ENCODE peak calls at places on chromosomes 3 and 15, in seven cellular contexts. E is GM23338; F is CD8-positive, alpha-beta memory T cell; Z is fibroblast of lung; U is PC-9; A is transverse colon; N is uterus. W is an unnamed sample.

GRCh38 chr3:196694202-196694638 is 17.8 kb downstream of the CEP19 start:
- DNase-seq in E (no peak), F (peak), U (peak), Z (peak), N (no peak), A (no peak), W (no peak)

GRCh38 chr3:136149569-136150136 is 46.5 kb downstream of the MSL2 start:
- DNase-seq in U (no peak), F (no peak), A (no peak), Z (peak), E (no peak), N (no peak), W (no peak)

GRCh38 chr15:68683551-68683950 is 104.8 kb downstream of the CORO2B start:
- DNase-seq in U (no peak), A (no peak), F (no peak), E (no peak), N (peak), Z (no peak), W (no peak)

GRCh38 chr3:60160105-60160791 is 1091.0 kb downstream of the FHIT start:
- DNase-seq in E (no peak), A (no peak), U (no peak), Z (peak), N (no peak), F (no peak), W (no peak)

GRCh38 chr15:41291065-41291631 is 41.2 kb downstream of the OIP5 start:
- DNase-seq in Z (no peak), U (no peak), N (no peak), A (peak), E (no peak), F (no peak), W (no peak)

GRCh38 chr15:75904241-75904631 is 558 bp downstream of the FBXO22 start:
- DNase-seq in N (peak), F (no peak), U (no peak), A (peak), Z (peak), E (peak), W (no peak)

GRCh38 chr15:53068671-53069070 is 278.5 kb upstream of the ONECUT1 start:
- DNase-seq in N (no peak), E (no peak), A (no peak), U (no peak), Z (no peak), F (no peak), W (no peak)

GRCh38 chr3:40690696-40691597 is 166.2 kb downstream of the ZNF621 start:
- DNase-seq in F (no peak), Z (no peak), N (peak), E (no peak), U (no peak), A (peak), W (no peak)

GRCh38 chr3:32457971-32458471 is 44.6 kb downstream of the CMTM6 start:
- DNase-seq in N (no peak), U (no peak), A (no peak), Z (no peak), E (no peak), F (peak), W (no peak)

GRCh38 chr3:25378912-25379311 is 49.2 kb upstream of the RARB start:
- DNase-seq in N (no peak), A (no peak), Z (no peak), F (no peak), E (no peak), U (no peak), W (no peak)

GRCh38 chr3:115851571-115851970 is 228.3 kb downstream of the GAP43 start:
- DNase-seq in A (no peak), E (no peak), N (no peak), F (no peak), U (no peak), Z (no peak), W (no peak)

GRCh38 chr15:101307048-101307896 is 12.2 kb upstream of the SNRPA1 start:
- DNase-seq in F (no peak), N (no peak), Z (no peak), A (peak), U (no peak), E (no peak), W (no peak)

GRCh38 chr15:58182460-58183163 is 44.4 kb downstream of the AQP9 start:
- DNase-seq in F (no peak), U (peak), Z (peak), N (no peak), A (peak), E (peak), W (no peak)

GRCh38 chr3:38827791-38828190 is 11.8 kb upstream of the SCN10A start:
- DNase-seq in N (no peak), F (no peak), E (no peak), U (no peak), A (no peak), Z (no peak), W (no peak)

GRCh38 chr3:151011427-151011826 is 38.9 kb upstream of the CLRN1 start:
- DNase-seq in A (no peak), N (no peak), E (no peak), Z (peak), U (no peak), F (no peak), W (peak)

GRCh38 chr3:182182531-182182968 is 470.8 kb downstream of the SOX2 start:
- DNase-seq in E (no peak), A (no peak), N (no peak), F (no peak), U (peak), Z (no peak), W (peak)

GRCh38 chr3:148173836-148174235 is 523.9 kb upstream of the AGTR1 start:
- DNase-seq in E (no peak), N (no peak), F (no peak), U (no peak), A (no peak), Z (peak), W (no peak)

GRCh38 chr3:151135548-151136337 is 50.3 kb downstream of the MED12L start:
- DNase-seq in N (no peak), F (peak), A (no peak), E (no peak), U (peak), Z (no peak), W (no peak)

GRCh38 chr3:192514081-192514753 is 213.1 kb downstream of the FGF12 start:
- DNase-seq in U (peak), A (no peak), N (no peak), E (peak), F (no peak), Z (peak), W (no peak)

GRCh38 chr3:17077614-17078013 is 192.9 kb downstream of the PLCL2 start:
- DNase-seq in U (no peak), N (no peak), E (no peak), Z (no peak), F (no peak), A (no peak), W (no peak)

GRCh38 chr15:63219196-63219719 is 29.9 kb downstream of the RAB8B start:
- DNase-seq in E (no peak), Z (peak), F (no peak), A (no peak), N (no peak), U (no peak), W (no peak)

GRCh38 chr15:63226155-63226883 is 36.9 kb downstream of the RAB8B start:
- DNase-seq in F (no peak), E (no peak), N (no peak), A (no peak), U (no peak), Z (no peak), W (no peak)

GRCh38 chr15:63223463-63223862 is 34.1 kb downstream of the RAB8B start:
- DNase-seq in N (no peak), F (no peak), U (no peak), E (no peak), A (no peak), Z (no peak), W (no peak)

GRCh38 chr15:63218114-63218808 is 28.9 kb downstream of the RAB8B start:
- DNase-seq in Z (peak), A (no peak), E (no peak), N (no peak), U (peak), F (no peak), W (peak)

GRCh38 chr15:63221346-63221745 is 31.9 kb downstream of the RAB8B start:
- DNase-seq in Z (peak), F (no peak), N (peak), E (no peak), U (no peak), A (no peak), W (no peak)
- H3K27ac ChIP-seq in Z (peak), F (no peak), N (no peak), E (no peak), U (peak), A (no peak), W (no peak)

DNA sequence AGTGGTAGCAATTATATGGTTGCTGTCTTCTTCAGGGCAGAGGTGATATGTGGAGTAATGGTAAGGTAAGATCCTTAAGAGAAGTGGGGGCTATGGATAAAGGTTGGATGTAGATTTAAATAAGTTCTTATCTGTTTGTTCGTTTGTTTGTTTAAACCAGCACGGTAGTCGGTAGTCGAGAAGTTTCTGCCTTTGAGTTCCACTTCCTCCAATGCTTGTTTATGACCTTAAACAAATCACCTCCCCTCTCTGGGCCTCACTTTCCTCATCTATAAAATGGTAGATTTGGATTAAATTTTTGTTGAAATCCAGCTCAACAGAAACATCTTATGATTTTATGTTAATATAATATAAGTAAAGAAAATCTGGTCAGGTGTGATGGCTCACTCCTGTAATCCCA is 11.8 kb downstream of the DAPK2 start:
- DNase-seq in U (no peak), F (no peak), N (no peak), E (no peak), A (no peak), Z (no peak), W (no peak)
- H3K27ac ChIP-seq in U (no peak), F (no peak), N (no peak), E (no peak), A (no peak), Z (no peak), W (no peak)

GRCh38 chr15:78047631-78048409 is 29.7 kb downstream of the TBC1D2B start:
- DNase-seq in U (no peak), E (no peak), A (peak), F (no peak), N (peak), Z (peak), W (no peak)
- H3K27ac ChIP-seq in U (no peak), E (no peak), A (peak), F (peak), N (peak), Z (peak), W (peak)

GRCh38 chr3:49296781-49297420 is 19.9 kb upstream of the C3orf62 start:
- DNase-seq in A (peak), F (no peak), E (no peak), U (no peak), Z (peak), N (peak), W (no peak)
- H3K27ac ChIP-seq in A (peak), F (no peak), E (peak), U (no peak), Z (peak), N (peak), W (peak)

DNA sequence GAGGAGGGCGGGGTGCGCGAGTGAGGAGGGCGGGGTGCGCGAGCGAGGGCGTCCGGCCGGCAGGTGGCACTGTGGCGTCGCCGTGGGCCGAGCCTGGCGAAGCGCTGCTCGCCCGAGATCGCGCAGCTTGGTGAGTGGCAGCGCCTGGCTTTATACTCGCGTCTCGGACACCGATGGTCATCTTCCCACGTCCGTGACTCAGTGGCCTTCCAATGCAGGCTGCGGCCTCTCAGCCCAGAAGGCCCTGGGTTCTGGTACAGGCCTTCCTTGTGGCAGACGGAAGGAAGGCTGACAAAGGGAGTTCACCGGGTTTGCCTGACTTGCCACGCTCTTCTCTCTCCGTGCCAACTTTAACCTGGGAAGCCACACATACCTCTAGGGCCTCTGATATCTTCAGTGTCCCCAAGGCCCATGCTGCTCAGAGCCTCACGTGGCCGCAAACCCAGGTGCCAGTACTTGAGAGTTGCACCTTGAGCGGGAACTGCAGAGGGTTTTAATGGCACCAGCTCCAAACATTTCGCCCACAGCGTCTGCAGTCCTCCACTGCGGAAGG is 195.3 kb upstream of the LYSMD4 start:
- DNase-seq in A (peak), N (peak), U (peak), E (peak), F (peak), Z (peak), W (no peak)
- H3K27ac ChIP-seq in A (peak), N (peak), U (peak), E (no peak), F (peak), Z (no peak), W (peak)

DNA sequence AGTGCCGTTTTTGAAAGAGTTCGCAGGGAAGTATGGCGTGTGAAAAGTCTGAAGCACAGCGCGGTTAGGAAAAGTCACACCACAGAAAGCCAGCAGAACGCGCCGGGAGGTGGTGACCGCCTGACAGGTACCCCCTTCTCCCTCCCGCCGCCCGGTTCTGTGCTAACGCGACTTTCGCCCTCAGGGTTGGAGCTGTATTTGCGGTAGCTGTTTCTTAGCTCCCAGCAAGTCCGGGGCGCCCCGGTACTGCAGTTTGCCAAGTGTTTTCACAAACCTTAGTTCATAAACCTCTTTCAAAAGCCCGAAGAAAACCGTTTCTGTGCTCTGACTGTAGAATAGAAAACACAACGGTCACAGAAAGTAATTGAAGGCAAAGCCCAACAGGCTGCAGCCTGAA is 400 bp upstream of the CRYBG3 start:
- DNase-seq in A (peak), Z (peak), F (no peak), N (peak), E (peak), U (no peak), W (no peak)
- H3K27ac ChIP-seq in A (peak), Z (peak), F (peak), N (peak), E (no peak), U (peak), W (peak)

GRCh38 chr15:31358163-31358562 is 31.5 kb downstream of the KLF13 start:
- DNase-seq in E (no peak), F (no peak), N (no peak), U (no peak), Z (no peak), A (no peak), W (no peak)
- H3K27ac ChIP-seq in E (no peak), F (no peak), N (no peak), U (no peak), Z (no peak), A (peak), W (no peak)

W was measured in epithelial cell of prostate.